ENCODE peak calls at places on chromosomes 3 and 15, in five cellular contexts. C is mammary epithelial cell, B is K562, L is fibroblast of pulmonary artery, H is breast epithelium. F is an unnamed sample.

GRCh38 chr3:187736418-187736871 is 8.8 kb downstream of the BCL6 start:
- DNase-seq in H (peak), C (peak), L (peak), B (no peak), F (no peak)

GRCh38 chr15:80931721-80932609 is 57.7 kb downstream of the MESD start:
- DNase-seq in B (no peak), H (no peak), C (no peak), L (no peak), F (no peak)

GRCh38 chr15:98968576-98968975 is 39.0 kb downstream of the PGPEP1L start:
- DNase-seq in H (no peak), C (no peak), L (no peak), B (no peak), F (no peak)

GRCh38 chr3:117589454-117589853 is 879.9 kb downstream of the TUSC7 start:
- DNase-seq in L (no peak), H (no peak), B (no peak), C (no peak), F (no peak)

GRCh38 chr3:47009225-47010049 is 30.0 kb downstream of the NBEAL2 start:
- DNase-seq in L (peak), H (peak), B (no peak), C (peak), F (peak)

GRCh38 chr3:181966387-181966786 is 254.7 kb downstream of the SOX2 start:
- DNase-seq in C (no peak), L (no peak), B (no peak), H (no peak), F (no peak)

GRCh38 chr3:111998661-111999641 is at the start of gene TAGLN3:
- DNase-seq in L (no peak), C (peak), B (no peak), H (no peak), F (no peak)

GRCh38 chr3:167493240-167493639 is 19.4 kb upstream of the SERPINI2 start:
- DNase-seq in L (no peak), B (no peak), C (peak), H (no peak), F (no peak)

GRCh38 chr15:69668963-69669362 is 216.3 kb downstream of the RPLP1 start:
- DNase-seq in H (no peak), C (no peak), B (no peak), L (no peak), F (no peak)

GRCh38 chr3:177942911-177943310 is 593.3 kb upstream of the KCNMB2 start:
- DNase-seq in B (no peak), H (no peak), C (no peak), L (no peak), F (no peak)

GRCh38 chr15:99696096-99696495 is 37.1 kb downstream of the LYSMD4 start:
- DNase-seq in H (no peak), L (no peak), B (no peak), C (no peak), F (no peak)

GRCh38 chr3:32842987-32843386 is 25.2 kb downstream of the TRIM71 start:
- DNase-seq in B (no peak), L (no peak), C (no peak), H (no peak), F (no peak)

GRCh38 chr15:72609862-72610261 is 44.6 kb upstream of the GOLGA6B start:
- DNase-seq in B (no peak), H (no peak), L (no peak), C (no peak), F (no peak)

GRCh38 chr15:66963084-66963483 is 102.3 kb upstream of the SMAD3 start:
- DNase-seq in B (no peak), L (no peak), H (no peak), C (no peak), F (no peak)

GRCh38 chr3:128481438-128481942 is 11.5 kb downstream of the GATA2 start:
- DNase-seq in B (no peak), L (no peak), H (no peak), C (no peak), F (no peak)

GRCh38 chr3:155282416-155283091 is 10.9 kb downstream of the STRIT1 start:
- DNase-seq in L (peak), C (no peak), H (no peak), B (peak), F (no peak)

GRCh38 chr15:56869573-56869972 is 48.9 kb upstream of the TCF12 start:
- DNase-seq in B (no peak), C (no peak), L (peak), H (no peak), F (no peak)

GRCh38 chr15:36498922-36499321 is 80.5 kb upstream of the CDIN1 start:
- DNase-seq in L (no peak), C (no peak), B (no peak), H (no peak), F (no peak)

GRCh38 chr15:36501063-36501678 is 78.3 kb upstream of the CDIN1 start:
- DNase-seq in H (no peak), B (no peak), L (peak), C (peak), F (no peak)

GRCh38 chr15:36499751-36500389 is 79.6 kb upstream of the CDIN1 start:
- DNase-seq in B (no peak), H (no peak), C (no peak), L (peak), F (no peak)

GRCh38 chr15:36498401-36498800 is 81.0 kb upstream of the CDIN1 start:
- DNase-seq in L (peak), H (no peak), C (no peak), B (no peak), F (no peak)

DNA sequence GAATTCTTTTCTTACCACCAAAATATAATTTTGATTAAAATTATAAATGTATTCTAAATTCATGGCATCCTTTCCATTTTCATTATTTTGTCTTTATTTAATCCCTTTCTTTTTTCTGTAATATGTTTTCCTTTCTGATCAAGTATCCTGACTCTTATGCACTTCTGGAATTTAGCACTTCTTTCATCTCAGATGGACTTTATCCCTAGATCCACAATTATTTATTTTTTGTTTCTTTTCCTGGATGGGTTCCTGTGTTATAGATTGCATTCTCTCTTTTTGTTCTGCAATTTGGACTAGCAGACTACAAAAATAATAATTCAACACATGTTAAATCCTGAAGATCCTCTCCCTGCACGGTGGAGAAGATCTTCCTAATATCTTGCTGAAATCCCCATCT is 76.9 kb upstream of the CDIN1 start:
- DNase-seq in B (no peak), C (no peak), L (no peak), H (no peak), F (no peak)
- H3K4me3 ChIP-seq in B (no peak), C (no peak), L (no peak), H (no peak), F (no peak)

GRCh38 chr15:60649845-60650548 is 171.1 kb upstream of the ICE2 start:
- DNase-seq in H (no peak), C (peak), L (no peak), B (no peak), F (no peak)
- H3K4me3 ChIP-seq in H (no peak), C (no peak), L (no peak), B (no peak), F (no peak)

GRCh38 chr15:77818484-77819270 is 186.0 kb upstream of the LINGO1 start:
- DNase-seq in H (no peak), C (no peak), B (peak), L (no peak), F (no peak)
- H3K4me3 ChIP-seq in H (no peak), C (no peak), B (no peak), L (no peak), F (peak)

DNA sequence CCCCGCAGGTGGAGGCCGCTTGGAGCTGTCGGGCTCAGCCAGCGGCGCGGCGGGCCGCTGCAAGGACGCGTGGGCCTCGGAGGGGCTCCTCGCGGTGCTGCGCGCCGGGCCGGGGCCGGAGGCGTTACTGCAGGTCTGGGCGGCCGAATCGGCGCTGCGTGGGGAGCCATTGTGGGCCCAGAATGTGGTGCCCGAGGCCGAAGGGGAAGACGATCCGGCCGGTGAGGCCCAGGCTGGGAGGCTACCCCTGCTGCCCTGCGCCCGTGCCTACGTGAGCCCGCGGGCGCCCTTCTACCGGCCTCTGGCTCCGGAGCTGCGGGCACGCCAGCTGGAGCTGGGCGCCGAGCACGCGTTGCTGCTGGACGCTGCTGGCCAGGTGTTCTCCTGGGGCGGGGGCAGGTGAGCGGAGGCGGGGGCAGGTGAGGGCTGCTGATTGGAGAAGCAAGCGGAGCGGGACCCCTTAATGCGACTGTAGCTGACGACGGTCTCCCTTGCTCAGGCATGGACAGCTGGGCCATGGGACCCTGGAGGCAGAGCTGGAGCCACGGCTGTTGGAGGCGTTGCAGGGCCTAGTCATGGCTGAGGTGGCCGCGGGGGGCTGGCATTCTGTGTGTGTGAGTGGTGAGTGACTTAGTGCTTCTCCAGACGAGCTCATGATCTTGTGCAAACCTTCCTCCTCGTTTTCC is 2.6 kb downstream of the RCCD1 start:
- DNase-seq in C (no peak), B (no peak), H (no peak), L (peak), F (no peak)
- H3K4me3 ChIP-seq in C (peak), B (no peak), H (peak), L (peak), F (peak)

GRCh38 chr3:56801597-56802410 is at the start of gene ARHGEF3:
- DNase-seq in H (peak), C (peak), L (peak), B (peak), F (peak)

GRCh38 chr3:56800373-56801150 is 1.2 kb downstream of the ARHGEF3 start:
- DNase-seq in C (peak), H (no peak), B (no peak), L (no peak), F (no peak)

GRCh38 chr3:56801151-56801596 is 575 bp downstream of the ARHGEF3 start:
- DNase-seq in H (no peak), B (no peak), C (peak), L (no peak), F (no peak)

GRCh38 chr3:56796996-56797395 is 4.8 kb downstream of the ARHGEF3 start:
- DNase-seq in B (no peak), L (no peak), C (no peak), H (no peak), F (no peak)

GRCh38 chr3:56799251-56799882 is 2.4 kb downstream of the ARHGEF3 start:
- DNase-seq in L (peak), B (peak), C (peak), H (no peak), F (no peak)
- H3K4me3 ChIP-seq in L (peak), B (no peak), C (peak), H (peak), F (peak)

F was measured in suprapubic skin.